ENCODE peak calls at places on chromosomes 6 and 20, in nine cellular contexts. U is HTR-8/SVneo; W is activated gamma-delta T cell treated with anti-CD3 and anti-CD28 coated beads, Interleukin-2, amount 50 U/mL, for 16 hours; M is ACHN; V is effector CD4-positive, alpha-beta T cell; X is AG08396; E is foreskin fibroblast; R is left colon; N is putamen. J is an unnamed sample.

GRCh38 chr6:141925001-141925400 is 207.7 kb upstream of the GJE1 start:
- DNase-seq in U (no peak), N (no peak), V (no peak), M (no peak), X (peak; percentile 21), W (no peak), R (no peak), E (peak; percentile 7), J (no peak)

GRCh38 chr6:34511214-34511922 is 44.8 kb downstream of the SPDEF start:
- DNase-seq in M (no peak), N (peak; percentile 57), U (no peak), E (no peak), W (no peak), V (no peak), R (no peak), X (no peak), J (no peak)

GRCh38 chr6:24004062-24004461 is 122.0 kb upstream of the NRSN1 start:
- DNase-seq in V (no peak), R (no peak), E (no peak), N (no peak), W (no peak), X (no peak), U (no peak), M (no peak), J (no peak)

GRCh38 chr20:1830240-1830639 is 65.0 kb upstream of the SIRPA start:
- DNase-seq in X (peak; percentile 94), N (peak; percentile 67), U (peak; percentile 91), E (peak; percentile 95), W (no peak), R (peak; percentile 16), M (peak; percentile 90), V (no peak), J (no peak)

GRCh38 chr20:63499333-63499969 is 568 bp upstream of the EEF1A2 start:
- DNase-seq in R (no peak), N (no peak), E (no peak), M (no peak), V (no peak), X (no peak), U (no peak), W (no peak), J (peak; percentile 80)

GRCh38 chr6:25232478-25232877 is 46.7 kb upstream of the CARMIL1 start:
- DNase-seq in V (no peak), R (no peak), U (no peak), X (no peak), E (peak; percentile 76), M (no peak), W (no peak), N (no peak), J (no peak)

GRCh38 chr6:143465546-143465945 is 14.9 kb downstream of the PEX3 start:
- DNase-seq in X (no peak), M (no peak), R (no peak), U (no peak), E (no peak), W (no peak), N (no peak), V (no peak), J (no peak)

GRCh38 chr6:26312501-26313390 is 52.3 kb upstream of the BTN3A2 start:
- DNase-seq in M (peak; percentile 80), U (no peak), E (peak; percentile 83), V (peak; percentile 80), X (no peak), W (peak; percentile 74), R (peak; percentile 81), N (peak; percentile 83), J (peak; percentile 85)

GRCh38 chr6:156720739-156721714 is 56.2 kb upstream of the ARID1B start:
- DNase-seq in W (no peak), V (no peak), X (no peak), M (peak; percentile 1), U (no peak), R (peak; percentile 44), E (no peak), N (no peak), J (peak; percentile 20)

GRCh38 chr6:100665041-100665380 is 200.3 kb upstream of the SIM1 start:
- DNase-seq in M (no peak), W (no peak), X (no peak), E (no peak), V (no peak), N (no peak), U (no peak), R (no peak), J (no peak)

GRCh38 chr6:126361832-126362231 is 21.9 kb downstream of the CENPW start:
- DNase-seq in R (no peak), W (no peak), V (no peak), E (no peak), M (no peak), X (no peak), N (no peak), U (no peak), J (no peak)

GRCh38 chr6:112717856-112718255 is 370.7 kb downstream of the RFPL4B start:
- DNase-seq in U (no peak), E (no peak), M (no peak), N (no peak), X (no peak), R (no peak), V (no peak), W (no peak), J (no peak)

GRCh38 chr6:68559716-68560115 is 75.4 kb upstream of the ADGRB3 start:
- DNase-seq in R (no peak), U (no peak), E (peak; percentile 47), V (no peak), M (no peak), N (peak; percentile 29), W (no peak), X (no peak), J (no peak)

GRCh38 chr6:125586074-125586473 is 163.4 kb upstream of the HEY2 start:
- DNase-seq in V (no peak), E (no peak), X (no peak), N (no peak), U (no peak), R (no peak), W (no peak), M (no peak), J (no peak)

GRCh38 chr6:134683783-134684765 is 265.8 kb downstream of the ALDH8A1 start:
- DNase-seq in N (no peak), U (no peak), W (no peak), E (peak; percentile 28), R (no peak), M (no peak), V (no peak), X (no peak), J (no peak)

GRCh38 chr6:89311853-89312531 is 3.1 kb downstream of the GABRR2 start:
- DNase-seq in E (peak; percentile 69), W (no peak), V (no peak), N (peak; percentile 45), X (peak; percentile 36), M (peak; percentile 32), R (peak; percentile 64), U (no peak), J (no peak)

GRCh38 chr20:46683939-46684750 is 5.1 kb downstream of the TP53RK start:
- DNase-seq in E (peak; percentile 80), X (peak; percentile 79), U (no peak), W (no peak), M (peak; percentile 88), V (no peak), R (no peak), N (no peak), J (no peak)

GRCh38 chr6:10873374-10873773 is 8.5 kb downstream of the GCM2 start:
- DNase-seq in V (no peak), M (no peak), N (no peak), U (no peak), E (no peak), R (no peak), W (no peak), X (no peak), J (no peak)

GRCh38 chr20:10949930-10950783 is 276.4 kb upstream of the JAG1 start:
- DNase-seq in X (no peak), E (no peak), W (no peak), V (no peak), N (no peak), U (no peak), M (peak; percentile 5), R (no peak), J (no peak)